ENCODE peak calls at places on chromosome 5, in five cellular contexts. V is Calu3; E is activated CD4-positive, alpha-beta T cell treated with anti-CD3 and anti-CD28 coated beads, Interleukin-2, amount 50 U/mL, for 1 hour; S is cardiac fibroblast; L is endothelial cell. D is an unnamed sample.

GRCh38 chr5:89037090-89037489 is 154.1 kb upstream of the MEF2C start:
- DNase-seq in V (peak), E (no peak), S (peak), L (no peak), D (no peak)

GRCh38 chr5:35813456-35813855 is 43.2 kb upstream of the IL7R start:
- DNase-seq in V (no peak), E (no peak), S (no peak), L (no peak), D (no peak)

GRCh38 chr5:115349001-115349817 is 52.8 kb upstream of the CCDC112 start:
- DNase-seq in V (peak), E (no peak), S (peak), L (no peak), D (no peak)

GRCh38 chr5:59276886-59277514 is 616.5 kb downstream of the PDE4D start:
- DNase-seq in V (no peak), E (no peak), S (peak), L (no peak), D (no peak)

GRCh38 chr5:73233053-73233460 is 60.1 kb downstream of the TMEM174 start:
- DNase-seq in V (no peak), E (no peak), S (no peak), L (no peak), D (no peak)

GRCh38 chr5:28862860-28863196 is 1824.4 kb upstream of the CDH9 start:
- DNase-seq in V (no peak), E (no peak), S (no peak), L (no peak), D (no peak)

GRCh38 chr5:141742866-141743651 is 61.0 kb upstream of the ARAP3 start:
- DNase-seq in V (peak), E (no peak), S (peak), L (peak), D (no peak)

GRCh38 chr5:132747064-132747692 is at the start of gene CCNI2:
- DNase-seq in V (peak), E (peak), S (no peak), L (peak), D (peak)

GRCh38 chr5:101437341-101437740 is 534.3 kb upstream of the ST8SIA4 start:
- DNase-seq in V (no peak), E (no peak), S (no peak), L (no peak), D (no peak)

GRCh38 chr5:135243194-135244191 is 155.5 kb downstream of the MACROH2A1 start:
- DNase-seq in V (no peak), E (no peak), S (no peak), L (no peak), D (no peak)

GRCh38 chr5:21693591-21693990 is 1159.6 kb downstream of the CDH12 start:
- DNase-seq in V (no peak), E (no peak), S (no peak), L (no peak), D (no peak)

GRCh38 chr5:108315829-108316228 is 66.1 kb downstream of the FBXL17 start:
- DNase-seq in V (no peak), E (no peak), S (peak), L (no peak), D (no peak)

GRCh38 chr5:177446184-177447065 is at the start of gene PRR7:
- DNase-seq in V (peak), E (peak), S (peak), L (peak), D (peak)